ENCODE peak calls at places on chromosomes 7 and 10, in four cellular contexts. U is transverse colon, P is K562, F is HCT116. T is an unnamed sample.

GRCh38 chr7:20331231-20331880 is 656 bp downstream of the ITGB8 start:
- DNase-seq in U (peak; percentile 57), P (no peak), F (no peak), T (peak; percentile 53)

GRCh38 chr7:9958461-9958860 is 1015.2 kb upstream of the PHF14 start:
- DNase-seq in U (no peak), P (no peak), F (no peak), T (no peak)

GRCh38 chr10:71974489-71975011 is 10.4 kb downstream of the CHST3 start:
- DNase-seq in U (no peak), P (no peak), F (peak; percentile 51), T (no peak)

GRCh38 chr7:54469740-54470139 is 72.4 kb upstream of the VSTM2A start:
- DNase-seq in U (no peak), P (no peak), F (no peak), T (no peak)

GRCh38 chr10:93456480-93456879 is 25.7 kb downstream of the MYOF start:
- DNase-seq in U (no peak), P (no peak), F (no peak), T (no peak)

GRCh38 chr7:17770710-17771375 is 169.5 kb downstream of the SNX13 start:
- DNase-seq in U (no peak), P (no peak), F (no peak), T (no peak)

GRCh38 chr7:150845471-150845870 is 6.8 kb upstream of the AOC1 start:
- DNase-seq in U (peak; percentile 26), P (no peak), F (no peak), T (no peak)

GRCh38 chr7:78420001-78420400 is 621.4 kb downstream of the PHTF2 start:
- DNase-seq in U (no peak), P (no peak), F (no peak), T (no peak)

GRCh38 chr10:115432188-115432819 is 339.1 kb downstream of the ATRNL1 start:
- DNase-seq in U (no peak), P (no peak), F (peak; percentile 26), T (no peak)

GRCh38 chr10:106513328-106513727 is 651.2 kb downstream of the SORCS1 start:
- DNase-seq in U (no peak), P (no peak), F (no peak), T (no peak)

GRCh38 chr7:14871880-14872279 is 30.7 kb downstream of the DGKB start:
- DNase-seq in U (no peak), P (no peak), F (no peak), T (no peak)

GRCh38 chr10:932589-932988 is 1.1 kb upstream of the LARP4B start:
- DNase-seq in U (no peak), P (no peak), F (no peak), T (no peak)

GRCh38 chr10:46282460-46283216 is 4.2 kb upstream of the ANTXRL start:
- DNase-seq in U (peak; percentile 81), P (peak; percentile 80), F (peak; percentile 27), T (peak; percentile 80)

GRCh38 chr7:5420108-5420840 is 3.4 kb downstream of the TNRC18 start:
- DNase-seq in U (no peak), P (no peak), F (no peak), T (peak; percentile 45)

GRCh38 chr7:151541709-151542499 is 22.2 kb upstream of the RHEB start:
- DNase-seq in U (no peak), P (peak; percentile 13), F (no peak), T (no peak)

GRCh38 chr10:17428616-17429097 is 25.7 kb downstream of the ST8SIA6 start:
- DNase-seq in U (peak; percentile 15), P (peak; percentile 78), F (no peak), T (no peak)

GRCh38 chr7:9231683-9232082 is 798.3 kb downstream of the NXPH1 start:
- DNase-seq in U (no peak), P (no peak), F (no peak), T (no peak)

GRCh38 chr7:107810626-107811025 is 7.6 kb upstream of the SLC26A3 start:
- DNase-seq in U (no peak), P (no peak), F (no peak), T (no peak)

GRCh38 chr10:119349937-119350513 is 142.7 kb downstream of the GRK5 start:
- DNase-seq in U (no peak), P (no peak), F (no peak), T (no peak)

GRCh38 chr10:124563320-124563719 is 101.7 kb downstream of the LHPP start:
- DNase-seq in U (no peak), P (no peak), F (no peak), T (no peak)

GRCh38 chr7:111855161-111855841 is 293.0 kb upstream of the IMMP2L start:
- DNase-seq in U (peak; percentile 53), P (no peak), F (peak; percentile 38), T (peak; percentile 27)

GRCh38 chr10:51800725-51801455 is 101.5 kb upstream of the CSTF2T start:
- DNase-seq in U (no peak), P (no peak), F (no peak), T (no peak)

GRCh38 chr10:71052261-71052660 is 160.1 kb upstream of the UNC5B start:
- DNase-seq in U (no peak), P (no peak), F (no peak), T (no peak)

GRCh38 chr7:96591900-96592676 is 117.6 kb downstream of the SEM1 start:
- DNase-seq in U (no peak), P (no peak), F (no peak), T (no peak)
- H3K4me3 ChIP-seq in U (no peak overlapping the region), P (no peak overlapping the region), F (no peak overlapping the region), T (no peak overlapping the region)

DNA sequence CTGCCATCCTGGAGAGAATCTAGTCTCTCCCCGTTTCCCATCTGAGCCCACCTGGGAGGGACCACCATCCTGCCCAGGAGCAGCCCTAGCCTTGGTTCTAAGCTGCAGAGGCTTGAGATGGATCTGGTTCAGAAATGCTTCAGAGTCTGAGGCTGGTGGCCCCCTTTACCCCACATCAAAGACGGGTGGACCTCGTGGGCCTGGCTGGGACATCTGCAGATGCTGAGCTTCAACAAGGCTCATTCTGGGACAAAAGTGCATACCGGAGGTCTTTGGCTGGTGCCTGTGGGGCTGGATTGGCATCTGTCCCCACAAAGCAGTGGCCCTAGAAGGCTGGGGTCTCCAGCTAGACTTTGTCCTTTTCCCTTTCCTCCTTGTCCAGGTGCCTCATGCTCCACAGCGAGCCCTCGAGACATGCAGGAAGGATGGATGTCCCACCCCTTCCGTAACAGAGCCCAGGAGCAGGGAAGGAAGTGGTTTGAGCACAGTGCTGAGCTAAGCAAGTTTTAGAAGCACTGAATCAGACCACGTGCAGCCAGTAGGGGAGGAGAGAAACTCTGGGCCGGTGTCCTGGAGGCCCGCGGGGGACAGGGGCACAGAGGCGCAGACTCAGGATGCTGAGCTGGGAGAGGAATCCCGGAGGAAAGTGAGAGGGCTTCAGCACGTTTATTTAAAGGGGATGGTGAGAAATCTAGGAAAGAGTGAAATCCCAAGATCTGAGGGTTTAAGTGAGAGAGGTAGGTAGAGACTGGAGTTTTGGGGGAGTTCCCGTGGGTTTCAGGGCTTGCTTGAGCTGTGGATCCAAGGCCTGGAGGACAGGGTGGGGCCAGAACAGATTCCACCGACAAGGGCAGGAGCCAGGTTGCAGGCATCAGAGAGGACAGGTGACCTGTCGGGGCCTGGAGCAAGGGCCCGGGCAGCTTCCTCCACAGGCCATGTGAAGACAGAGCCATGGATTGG is 4.6 kb upstream of the IRF5 start:
- DNase-seq in U (peak; percentile 58), P (no peak), F (no peak), T (no peak)
- TF ChIP-seq POLR2A in U (no peak), P (no peak), F (no peak), T (no peak)

DNA sequence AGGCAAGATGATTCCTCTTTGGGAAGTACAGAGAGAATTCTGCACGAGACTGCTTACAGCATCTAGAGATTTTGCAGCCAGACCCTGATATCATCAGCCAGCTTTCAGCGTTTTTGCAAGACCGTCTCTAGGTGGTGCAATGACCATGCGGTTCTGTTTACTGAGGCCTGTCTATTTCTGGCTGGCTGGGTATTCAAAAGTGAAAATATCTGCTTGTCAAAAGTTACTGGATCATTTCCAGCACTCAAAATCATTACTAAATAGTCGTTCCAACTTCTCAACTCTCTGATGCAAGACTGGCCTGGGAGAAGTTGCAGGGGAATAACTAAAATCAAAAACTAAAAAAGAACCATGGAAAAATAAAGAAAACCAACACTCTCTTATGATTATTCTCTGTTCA is 240.1 kb downstream of the ELMO1 start:
- DNase-seq in U (peak; percentile 54), P (peak; percentile 16), F (peak; percentile 43), T (peak; percentile 40)
- TF ChIP-seq POLR2AphosphoS5 in U (peak; percentile 74), P (no peak), F (no peak), T (peak; percentile 63)

GRCh38 chr7:22452142-22452763 is 47.7 kb downstream of the STEAP1B start:
- DNase-seq in U (peak; percentile 75), P (peak; percentile 67), F (peak; percentile 42), T (peak; percentile 71)
- H3K4me3 ChIP-seq in U (no peak overlapping the region), P (no peak overlapping the region), F (peak overlapping the region; percentile 38), T (peak overlapping the region; percentile 24)

GRCh38 chr7:140640727-140641531 is at the start of gene DENND2A:
- DNase-seq in U (peak; percentile 57), P (peak; percentile 46), F (no peak), T (peak; percentile 53)
- TF ChIP-seq POLR2A in U (no peak), P (no peak), F (no peak), T (no peak)

DNA sequence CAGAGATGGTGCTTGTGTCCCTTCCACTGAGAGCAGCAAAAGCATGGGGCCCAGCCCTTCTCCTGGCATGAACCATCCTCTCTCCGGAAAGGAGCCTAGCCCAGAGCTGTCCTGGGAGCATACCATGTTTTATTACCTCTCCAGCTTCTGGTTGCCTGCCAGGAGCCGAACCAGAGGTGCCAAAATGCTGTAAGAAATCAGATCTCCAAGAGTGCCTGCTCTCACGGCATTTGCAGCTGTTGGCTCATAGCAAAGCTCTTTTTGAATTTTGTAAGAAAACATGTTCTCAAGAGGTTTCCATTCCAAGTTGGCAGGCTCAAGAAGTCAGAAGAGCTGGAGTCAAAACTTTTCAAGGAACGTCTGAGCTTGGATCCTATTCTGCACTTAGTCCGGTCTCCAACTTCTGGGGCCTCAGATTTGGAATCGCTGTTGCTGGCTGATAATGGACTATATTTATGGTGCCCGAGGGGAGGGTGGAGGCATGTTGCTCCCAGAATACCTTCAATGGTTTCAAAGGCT is 211.7 kb upstream of the MKI67 start:
- DNase-seq in U (no peak), P (no peak), F (no peak), T (no peak)
- TF ChIP-seq POLR2AphosphoS5 in U (no peak), P (no peak), F (no peak), T (no peak)

DNA sequence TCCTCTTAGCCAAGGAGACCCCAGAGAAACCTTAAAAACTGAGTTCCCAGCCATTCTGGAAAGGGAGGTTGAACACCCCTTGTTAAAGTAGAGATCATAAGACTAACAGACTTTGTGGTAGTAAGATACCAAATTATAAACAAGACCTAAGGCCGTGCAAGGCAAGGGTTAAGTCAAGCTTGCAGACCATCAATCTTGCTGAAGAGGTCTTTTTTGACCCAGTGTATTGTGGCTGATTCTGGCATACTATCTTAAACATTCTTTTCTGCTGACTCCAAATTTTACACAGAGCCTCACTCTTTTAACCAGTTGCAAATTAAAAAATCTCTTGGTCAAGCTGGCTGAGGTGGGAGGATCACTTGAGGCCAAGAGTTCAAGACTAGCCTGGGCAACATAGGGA is 1.2 kb upstream of the TBRG4 start:
- DNase-seq in U (no peak), P (no peak), F (no peak), T (no peak)
- H3K4me3 ChIP-seq in U (no peak overlapping the region), P (peak overlapping the region; percentile 95), F (peak overlapping the region; percentile 100), T (peak overlapping the region; percentile 78)

DNA sequence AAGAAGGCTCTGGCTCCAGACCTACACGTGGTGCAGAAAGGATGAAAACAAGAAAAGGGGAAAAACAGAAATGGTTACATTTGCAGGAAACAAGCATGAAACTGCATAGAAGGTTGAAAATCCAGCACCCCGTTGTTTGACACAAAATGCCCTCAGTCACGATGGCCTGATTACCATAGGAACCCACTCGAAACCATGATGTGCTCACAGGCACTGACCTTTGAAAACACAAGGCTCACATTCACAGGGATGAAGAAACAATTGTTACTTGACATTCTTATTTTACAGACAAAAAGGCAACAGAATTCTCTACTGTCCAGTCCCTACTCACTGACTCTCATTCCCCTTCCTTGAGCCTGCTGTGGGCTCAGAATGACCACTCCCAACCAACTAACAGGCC is 131.4 kb upstream of the PDLIM1 start:
- DNase-seq in U (no peak), P (no peak), F (no peak), T (no peak)
- TF ChIP-seq POLR2A in U (no peak), P (no peak), F (no peak), T (no peak)

T was measured in stomach.